ENCODE peak calls at places on chromosomes 16 and 17, in seven cellular contexts. One of them, this sample, is unnamed. For H3K4me1, the result is how much of the 10 kb centered on the place peaks cover.

GRCh38 chr16:74107795-74108610 is 188.6 kb upstream of the PSMD7 start:
- DNase-seq in CD4-positive, alpha-beta memory T cell: no peak
- DNase-seq in heart left ventricle: no peak
- DNase-seq in spleen: no peak
- DNase-seq in ascending aorta: no peak
- DNase-seq in IMR-90: peak
- DNase-seq in OCI-LY7: peak
- DNase-seq in this sample: peak

GRCh38 chr16:11229906-11230305 is 26.1 kb downstream of the SOCS1 start:
- DNase-seq in ascending aorta: no peak
- DNase-seq in OCI-LY7: no peak
- DNase-seq in heart left ventricle: no peak
- DNase-seq in IMR-90: no peak
- DNase-seq in spleen: no peak
- DNase-seq in CD4-positive, alpha-beta memory T cell: no peak
- DNase-seq in this sample: peak

GRCh38 chr16:59540621-59541020 is 806.5 kb upstream of the GOT2 start:
- DNase-seq in CD4-positive, alpha-beta memory T cell: no peak
- DNase-seq in spleen: no peak
- DNase-seq in heart left ventricle: no peak
- DNase-seq in IMR-90: peak
- DNase-seq in ascending aorta: no peak
- DNase-seq in OCI-LY7: no peak
- DNase-seq in this sample: no peak

GRCh38 chr16:76729525-76729924 is 452.3 kb downstream of the CNTNAP4 start:
- DNase-seq in OCI-LY7: no peak
- DNase-seq in CD4-positive, alpha-beta memory T cell: no peak
- DNase-seq in IMR-90: no peak
- DNase-seq in heart left ventricle: no peak
- DNase-seq in ascending aorta: no peak
- DNase-seq in spleen: no peak
- DNase-seq in this sample: no peak

GRCh38 chr17:13477180-13477611 is 124.5 kb downstream of the HS3ST3A1 start:
- DNase-seq in ascending aorta: no peak
- DNase-seq in spleen: no peak
- DNase-seq in IMR-90: peak
- DNase-seq in heart left ventricle: no peak
- DNase-seq in CD4-positive, alpha-beta memory T cell: no peak
- DNase-seq in OCI-LY7: no peak
- DNase-seq in this sample: no peak

GRCh38 chr17:47810901-47811635 is 10.5 kb downstream of the OSBPL7 start:
- DNase-seq in ascending aorta: peak
- DNase-seq in heart left ventricle: no peak
- DNase-seq in CD4-positive, alpha-beta memory T cell: no peak
- DNase-seq in spleen: no peak
- DNase-seq in OCI-LY7: no peak
- DNase-seq in IMR-90: no peak
- DNase-seq in this sample: peak

GRCh38 chr17:82231562-82232321 is 2.9 kb downstream of the SLC16A3 start:
- DNase-seq in heart left ventricle: peak
- DNase-seq in spleen: peak
- DNase-seq in OCI-LY7: no peak
- DNase-seq in IMR-90: peak
- DNase-seq in CD4-positive, alpha-beta memory T cell: peak
- DNase-seq in ascending aorta: peak
- DNase-seq in this sample: peak

GRCh38 chr17:13727441-13728171 is 125.9 kb upstream of the HS3ST3A1 start:
- DNase-seq in heart left ventricle: no peak
- DNase-seq in spleen: no peak
- DNase-seq in ascending aorta: no peak
- DNase-seq in IMR-90: peak
- DNase-seq in OCI-LY7: no peak
- DNase-seq in CD4-positive, alpha-beta memory T cell: no peak
- DNase-seq in this sample: no peak

GRCh38 chr17:1577186-1577585 is 14.6 kb upstream of the PITPNA start:
- DNase-seq in CD4-positive, alpha-beta memory T cell: no peak
- DNase-seq in spleen: peak
- DNase-seq in heart left ventricle: peak
- DNase-seq in ascending aorta: peak
- DNase-seq in OCI-LY7: no peak
- DNase-seq in IMR-90: peak
- DNase-seq in this sample: peak

GRCh38 chr16:80100846-80101451 is 439.8 kb upstream of the DYNLRB2 start:
- DNase-seq in heart left ventricle: no peak
- DNase-seq in IMR-90: no peak
- DNase-seq in spleen: no peak
- DNase-seq in OCI-LY7: no peak
- DNase-seq in CD4-positive, alpha-beta memory T cell: no peak
- DNase-seq in ascending aorta: no peak
- DNase-seq in this sample: no peak

GRCh38 chr17:38868095-38868967 is 1.5 kb upstream of the LASP1 start:
- DNase-seq in ascending aorta: peak
- DNase-seq in IMR-90: peak
- DNase-seq in CD4-positive, alpha-beta memory T cell: peak
- DNase-seq in spleen: no peak
- DNase-seq in heart left ventricle: peak
- DNase-seq in OCI-LY7: peak
- DNase-seq in this sample: no peak

GRCh38 chr17:17205368-17206148 is 575 bp downstream of the PLD6 start:
- DNase-seq in spleen: peak
- DNase-seq in ascending aorta: peak
- DNase-seq in IMR-90: peak
- DNase-seq in CD4-positive, alpha-beta memory T cell: peak
- DNase-seq in OCI-LY7: no peak
- DNase-seq in heart left ventricle: peak
- DNase-seq in this sample: peak

GRCh38 chr17:74860229-74860998 is 729 bp upstream of the GRIN2C start:
- DNase-seq in heart left ventricle: no peak
- DNase-seq in CD4-positive, alpha-beta memory T cell: no peak
- DNase-seq in spleen: no peak
- DNase-seq in ascending aorta: no peak
- DNase-seq in IMR-90: no peak
- DNase-seq in OCI-LY7: no peak
- DNase-seq in this sample: peak

GRCh38 chr17:83199500-83200201 is 120.2 kb downstream of the METRNL start:
- DNase-seq in spleen: peak
- DNase-seq in heart left ventricle: peak
- DNase-seq in IMR-90: peak
- DNase-seq in CD4-positive, alpha-beta memory T cell: peak
- DNase-seq in OCI-LY7: peak
- DNase-seq in ascending aorta: peak
- DNase-seq in this sample: no peak

GRCh38 chr17:12386240-12386639 is 279.4 kb upstream of the MYOCD start:
- DNase-seq in IMR-90: peak
- DNase-seq in ascending aorta: no peak
- DNase-seq in spleen: no peak
- DNase-seq in CD4-positive, alpha-beta memory T cell: no peak
- DNase-seq in heart left ventricle: no peak
- DNase-seq in OCI-LY7: no peak
- DNase-seq in this sample: no peak

GRCh38 chr17:73476890-73477350 is 165.1 kb upstream of the CDC42EP4 start:
- DNase-seq in IMR-90: no peak
- DNase-seq in CD4-positive, alpha-beta memory T cell: no peak
- DNase-seq in ascending aorta: no peak
- DNase-seq in heart left ventricle: no peak
- DNase-seq in OCI-LY7: no peak
- DNase-seq in spleen: no peak
- DNase-seq in this sample: peak

GRCh38 chr16:55043499-55043898 is 112.8 kb downstream of the IRX5 start:
- DNase-seq in heart left ventricle: no peak
- DNase-seq in CD4-positive, alpha-beta memory T cell: no peak
- DNase-seq in spleen: no peak
- DNase-seq in OCI-LY7: no peak
- DNase-seq in ascending aorta: no peak
- DNase-seq in IMR-90: no peak
- DNase-seq in this sample: no peak

DNA sequence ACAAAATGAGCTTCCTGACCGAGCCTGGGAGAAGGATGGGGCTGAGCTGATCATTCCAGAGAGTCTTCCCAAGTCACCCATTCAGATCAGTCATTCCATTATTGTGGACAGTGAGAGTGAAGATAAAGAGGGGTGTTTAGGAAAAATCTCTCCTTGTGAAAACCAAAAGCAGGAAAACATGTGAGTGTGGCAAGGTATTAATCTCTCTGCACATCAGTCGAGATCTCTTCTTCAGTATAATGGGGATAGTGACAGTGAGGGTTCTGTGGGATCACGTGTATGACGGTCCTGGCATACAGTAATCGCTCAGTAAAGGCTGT is 35.4 kb downstream of the CHD9 start:
- DNase-seq in heart left ventricle: no peak
- DNase-seq in CD4-positive, alpha-beta memory T cell: no peak
- DNase-seq in OCI-LY7: no peak
- DNase-seq in spleen: no peak
- DNase-seq in ascending aorta: no peak
- DNase-seq in IMR-90: no peak
- DNase-seq in this sample: no peak
- H3K4me3 ChIP-seq in heart left ventricle: no peak
- H3K4me3 ChIP-seq in CD4-positive, alpha-beta memory T cell: no peak
- H3K4me3 ChIP-seq in OCI-LY7: peak
- H3K4me3 ChIP-seq in spleen: no peak
- H3K4me3 ChIP-seq in ascending aorta: peak
- H3K4me3 ChIP-seq in IMR-90: no peak
- H3K4me3 ChIP-seq in this sample: no peak

GRCh38 chr17:7218774-7219173 is 862 bp downstream of the DLG4 start:
- DNase-seq in heart left ventricle: no peak
- DNase-seq in spleen: no peak
- DNase-seq in CD4-positive, alpha-beta memory T cell: peak
- DNase-seq in IMR-90: no peak
- DNase-seq in OCI-LY7: no peak
- DNase-seq in ascending aorta: no peak
- DNase-seq in this sample: no peak

GRCh38 chr17:7215652-7216139 is 3.9 kb downstream of the DLG4 start:
- DNase-seq in ascending aorta: no peak
- DNase-seq in OCI-LY7: peak
- DNase-seq in heart left ventricle: no peak
- DNase-seq in CD4-positive, alpha-beta memory T cell: peak
- DNase-seq in IMR-90: peak
- DNase-seq in spleen: no peak
- DNase-seq in this sample: no peak

GRCh38 chr17:7216242-7217112 is 3.2 kb downstream of the DLG4 start:
- DNase-seq in spleen: no peak
- DNase-seq in OCI-LY7: peak
- DNase-seq in heart left ventricle: no peak
- DNase-seq in ascending aorta: no peak
- DNase-seq in CD4-positive, alpha-beta memory T cell: peak
- DNase-seq in IMR-90: no peak
- DNase-seq in this sample: no peak

GRCh38 chr17:7218166-7218565 is 1.5 kb downstream of the DLG4 start:
- DNase-seq in OCI-LY7: no peak
- DNase-seq in IMR-90: no peak
- DNase-seq in spleen: no peak
- DNase-seq in CD4-positive, alpha-beta memory T cell: peak
- DNase-seq in ascending aorta: no peak
- DNase-seq in heart left ventricle: peak
- DNase-seq in this sample: no peak

DNA sequence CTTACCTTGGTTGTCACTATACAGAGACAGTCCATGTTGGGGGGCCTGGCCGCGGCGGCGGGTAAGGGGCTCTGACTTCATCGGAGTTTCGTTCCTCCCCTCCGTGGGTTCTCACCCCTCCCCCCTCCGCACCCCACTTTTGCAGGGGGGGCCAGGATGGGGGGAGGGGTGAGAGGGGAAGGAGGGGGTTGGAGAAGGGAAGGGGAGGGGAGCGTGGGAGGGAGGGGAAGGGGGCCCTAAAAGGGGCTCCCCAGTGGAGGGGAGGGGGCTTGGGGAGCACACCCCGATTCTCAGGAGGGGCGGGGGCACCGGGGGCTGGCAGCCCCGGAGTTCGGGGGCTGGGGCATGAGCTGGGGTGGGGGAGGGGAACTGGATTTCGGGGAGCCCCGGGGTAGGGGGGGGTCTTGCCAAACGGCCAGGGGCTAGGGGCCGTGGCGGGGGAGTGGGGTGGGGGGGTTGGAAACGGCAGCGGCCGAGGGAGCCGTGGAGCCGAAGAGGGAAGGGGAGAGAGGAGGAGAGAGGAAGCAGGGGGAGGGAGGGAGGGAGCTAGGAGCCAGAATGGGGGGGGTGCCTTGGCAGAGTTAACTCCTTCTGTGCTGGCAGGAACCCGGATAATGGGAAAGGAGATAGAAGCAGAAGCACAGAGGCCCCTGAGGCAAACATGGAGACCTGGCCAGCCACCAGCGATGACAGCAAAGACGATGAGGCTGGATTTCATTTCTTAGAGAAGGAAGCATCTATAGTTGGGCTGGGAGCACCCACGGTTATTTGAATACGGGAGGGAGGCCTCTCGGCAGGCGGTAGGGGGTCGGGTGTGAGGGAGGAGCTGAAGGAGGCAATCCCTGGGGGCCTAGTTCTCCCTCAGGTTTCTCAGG is 2.3 kb downstream of the DLG4 start:
- DNase-seq in spleen: no peak
- DNase-seq in CD4-positive, alpha-beta memory T cell: peak
- DNase-seq in ascending aorta: no peak
- DNase-seq in OCI-LY7: peak
- DNase-seq in IMR-90: peak
- DNase-seq in heart left ventricle: peak
- DNase-seq in this sample: peak
- H3K4me1 ChIP-seq in spleen: half or more
- H3K4me1 ChIP-seq in CD4-positive, alpha-beta memory T cell: half or more
- H3K4me1 ChIP-seq in ascending aorta: under half
- H3K4me1 ChIP-seq in OCI-LY7: half or more
- H3K4me1 ChIP-seq in IMR-90: under half
- H3K4me1 ChIP-seq in heart left ventricle: half or more
- H3K4me1 ChIP-seq in this sample: under half

GRCh38 chr17:81192386-81193050 is 26.5 kb upstream of the AATK start:
- DNase-seq in ascending aorta: no peak
- DNase-seq in OCI-LY7: no peak
- DNase-seq in IMR-90: no peak
- DNase-seq in CD4-positive, alpha-beta memory T cell: no peak
- DNase-seq in spleen: no peak
- DNase-seq in heart left ventricle: no peak
- DNase-seq in this sample: no peak

GRCh38 chr17:81190591-81190990 is 24.6 kb upstream of the AATK start:
- DNase-seq in spleen: no peak
- DNase-seq in CD4-positive, alpha-beta memory T cell: no peak
- DNase-seq in OCI-LY7: no peak
- DNase-seq in ascending aorta: no peak
- DNase-seq in heart left ventricle: no peak
- DNase-seq in IMR-90: no peak
- DNase-seq in this sample: no peak

GRCh38 chr17:81191646-81192045 is 25.6 kb upstream of the AATK start:
- DNase-seq in OCI-LY7: no peak
- DNase-seq in ascending aorta: no peak
- DNase-seq in IMR-90: no peak
- DNase-seq in heart left ventricle: no peak
- DNase-seq in spleen: no peak
- DNase-seq in CD4-positive, alpha-beta memory T cell: no peak
- DNase-seq in this sample: no peak

GRCh38 chr17:81189670-81190530 is 23.9 kb upstream of the AATK start:
- DNase-seq in spleen: no peak
- DNase-seq in IMR-90: no peak
- DNase-seq in CD4-positive, alpha-beta memory T cell: no peak
- DNase-seq in OCI-LY7: no peak
- DNase-seq in ascending aorta: no peak
- DNase-seq in heart left ventricle: no peak
- DNase-seq in this sample: no peak

GRCh38 chr17:81191116-81191515 is 25.1 kb upstream of the AATK start:
- DNase-seq in heart left ventricle: no peak
- DNase-seq in IMR-90: no peak
- DNase-seq in spleen: no peak
- DNase-seq in CD4-positive, alpha-beta memory T cell: no peak
- DNase-seq in OCI-LY7: no peak
- DNase-seq in ascending aorta: no peak
- DNase-seq in this sample: no peak
- H3K4me3 ChIP-seq in heart left ventricle: no peak
- H3K4me3 ChIP-seq in IMR-90: no peak
- H3K4me3 ChIP-seq in spleen: no peak
- H3K4me3 ChIP-seq in CD4-positive, alpha-beta memory T cell: no peak
- H3K4me3 ChIP-seq in OCI-LY7: no peak
- H3K4me3 ChIP-seq in ascending aorta: no peak
- H3K4me3 ChIP-seq in this sample: no peak

GRCh38 chr17:32206816-32207215 is 58.8 kb upstream of the RHBDL3 start:
- DNase-seq in ascending aorta: no peak
- DNase-seq in IMR-90: peak
- DNase-seq in OCI-LY7: no peak
- DNase-seq in heart left ventricle: no peak
- DNase-seq in CD4-positive, alpha-beta memory T cell: no peak
- DNase-seq in spleen: no peak
- DNase-seq in this sample: no peak
- H3K4me1 ChIP-seq in ascending aorta: under half
- H3K4me1 ChIP-seq in IMR-90: under half
- H3K4me1 ChIP-seq in OCI-LY7: under half
- H3K4me1 ChIP-seq in heart left ventricle: under half
- H3K4me1 ChIP-seq in CD4-positive, alpha-beta memory T cell: under half
- H3K4me1 ChIP-seq in spleen: under half
- H3K4me1 ChIP-seq in this sample: under half